ENCODE peak calls at places on chromosomes 1 and 21, in six cellular contexts. M is ACHN; U is progenitor cell of endocrine pancreas; F is stimulated activated CD8-positive, alpha-beta memory T cell treated with anti-CD3 and anti-CD28 coated beads, Interleukin-15, amount 100 ng/mL, for 24 hours; X is retina; W is cardiac fibroblast. B is an unnamed sample.

GRCh38 chr1:151060241-151061011 is at the start of gene MLLT11:
- DNase-seq in M (peak; percentile 72), U (no peak), F (no peak), X (peak; percentile 91), W (peak; percentile 66), B (peak; percentile 49)

GRCh38 chr1:97105531-97105930 is 383.9 kb downstream of the PTBP2 start:
- DNase-seq in M (no peak), U (no peak), F (no peak), X (no peak), W (peak; percentile 25), B (no peak)

GRCh38 chr1:5265416-5266075 is 611.1 kb downstream of the AJAP1 start:
- DNase-seq in M (no peak), U (no peak), F (no peak), X (no peak), W (no peak), B (no peak)

GRCh38 chr1:31761883-31762282 is 2.3 kb downstream of the ADGRB2 start:
- DNase-seq in M (peak; percentile 62), U (no peak), F (no peak), X (no peak), W (peak; percentile 50), B (no peak)

GRCh38 chr21:42341776-42342542 is 8.8 kb downstream of the TFF2 start:
- DNase-seq in M (no peak), U (no peak), F (no peak), X (no peak), W (no peak), B (no peak)

GRCh38 chr1:21077085-21077484 is 99.6 kb downstream of the EIF4G3 start:
- DNase-seq in M (peak; percentile 29), U (no peak), F (no peak), X (no peak), W (peak; percentile 82), B (no peak)

GRCh38 chr1:56389813-56390539 is 189.4 kb downstream of the PLPP3 start:
- DNase-seq in M (no peak), U (no peak), F (no peak), X (peak; percentile 63), W (no peak), B (no peak)

GRCh38 chr1:81670286-81670685 is 130.4 kb upstream of the ADGRL2 start:
- DNase-seq in M (peak; percentile 65), U (no peak), F (no peak), X (no peak), W (peak; percentile 97), B (peak; percentile 35)

GRCh38 chr21:40130476-40130875 is 263.2 kb downstream of the PCP4 start:
- DNase-seq in M (no peak), U (no peak), F (no peak), X (no peak), W (no peak), B (no peak)

GRCh38 chr1:203628185-203628996 is 1.8 kb downstream of the ATP2B4 start:
- DNase-seq in M (peak; percentile 76), U (peak; percentile 14), F (no peak), X (peak; percentile 81), W (peak; percentile 57), B (peak; percentile 66)

GRCh38 chr1:53681647-53682368 is 57.2 kb downstream of the GLIS1 start:
- DNase-seq in M (peak; percentile 24), U (peak; percentile 60), F (peak; percentile 5), X (peak; percentile 58), W (peak; percentile 38), B (peak; percentile 71)

GRCh38 chr1:59743324-59744108 is 71.2 kb upstream of the HOOK1 start:
- DNase-seq in M (no peak), U (no peak), F (no peak), X (no peak), W (peak; percentile 25), B (no peak)

GRCh38 chr1:216521477-216521876 is 98.2 kb upstream of the USH2A start:
- DNase-seq in M (no peak), U (no peak), F (no peak), X (no peak), W (no peak), B (no peak)

GRCh38 chr21:37319551-37319950 is 47.0 kb upstream of the DYRK1A start:
- DNase-seq in M (no peak), U (no peak), F (no peak), X (no peak), W (no peak), B (no peak)

GRCh38 chr21:41564871-41565281 is 56.9 kb upstream of the TMPRSS2 start:
- DNase-seq in M (no peak), U (no peak), F (no peak), X (no peak), W (peak; percentile 86), B (no peak)

GRCh38 chr1:152397474-152397873 is 16.6 kb downstream of the CRNN start:
- DNase-seq in M (no peak), U (no peak), F (no peak), X (no peak), W (no peak), B (no peak)

GRCh38 chr1:94550800-94551241 is 9.3 kb upstream of the F3 start:
- DNase-seq in M (no peak), U (no peak), F (no peak), X (no peak), W (no peak), B (no peak)

GRCh38 chr1:16352842-16353535 is 709 bp upstream of the FBXO42 start:
- DNase-seq in M (no peak), U (no peak), F (no peak), X (peak; percentile 10), W (no peak), B (no peak)

GRCh38 chr1:107652976-107653375 is 312.0 kb downstream of the VAV3 start:
- DNase-seq in M (no peak), U (no peak), F (no peak), X (no peak), W (no peak), B (no peak)

GRCh38 chr1:188433428-188433827 is 1604.7 kb downstream of the PLA2G4A start:
- DNase-seq in M (peak; percentile 43), U (no peak), F (no peak), X (no peak), W (peak; percentile 0), B (no peak)